ENCODE peak calls at places on chromosome 6, in seven cellular contexts. One of them, this sample, is unnamed.

GRCh38 chr6:4130357-4130987 is 4.9 kb downstream of the ECI2 start:
- DNase-seq in GM12878: no peak
- DNase-seq in HepG2: peak; percentile 69
- DNase-seq in H1: no peak
- DNase-seq in K562: no peak
- DNase-seq in SK-N-SH: no peak
- DNase-seq in HCT116: no peak
- DNase-seq in this sample: no peak

GRCh38 chr6:38443750-38444149 is 196.0 kb downstream of the BTBD9 start:
- DNase-seq in K562: peak; percentile 9
- DNase-seq in H1: no peak
- DNase-seq in SK-N-SH: peak; percentile 42
- DNase-seq in GM12878: no peak
- DNase-seq in HepG2: no peak
- DNase-seq in HCT116: no peak
- DNase-seq in this sample: no peak

GRCh38 chr6:32622545-32623401 is 14.4 kb upstream of the HLA-DQA1 start:
- DNase-seq in HCT116: no peak
- DNase-seq in SK-N-SH: peak; percentile 2
- DNase-seq in GM12878: peak; percentile 96
- DNase-seq in HepG2: peak; percentile 28
- DNase-seq in H1: no peak
- DNase-seq in K562: no peak
- DNase-seq in this sample: no peak

GRCh38 chr6:170152111-170152926 is 138.6 kb downstream of the DLL1 start:
- DNase-seq in GM12878: no peak
- DNase-seq in HCT116: no peak
- DNase-seq in SK-N-SH: no peak
- DNase-seq in K562: no peak
- DNase-seq in H1: peak; percentile 62
- DNase-seq in HepG2: no peak
- DNase-seq in this sample: peak; percentile 28

GRCh38 chr6:16949696-16950095 is 152.2 kb upstream of the STMND1 start:
- DNase-seq in GM12878: no peak
- DNase-seq in K562: no peak
- DNase-seq in HepG2: no peak
- DNase-seq in H1: no peak
- DNase-seq in SK-N-SH: no peak
- DNase-seq in HCT116: no peak
- DNase-seq in this sample: no peak

GRCh38 chr6:117503211-117503610 is 20.7 kb downstream of the DCBLD1 start:
- DNase-seq in K562: no peak
- DNase-seq in H1: no peak
- DNase-seq in HepG2: no peak
- DNase-seq in GM12878: no peak
- DNase-seq in SK-N-SH: no peak
- DNase-seq in HCT116: no peak
- DNase-seq in this sample: no peak

GRCh38 chr6:30932665-30933365 is 845 bp upstream of the SFTA2 start:
- DNase-seq in GM12878: no peak
- DNase-seq in H1: no peak
- DNase-seq in K562: no peak
- DNase-seq in HCT116: no peak
- DNase-seq in HepG2: no peak
- DNase-seq in SK-N-SH: no peak
- DNase-seq in this sample: no peak

GRCh38 chr6:29989211-29989610 is 46.9 kb downstream of the HLA-A start:
- DNase-seq in H1: no peak
- DNase-seq in K562: no peak
- DNase-seq in SK-N-SH: no peak
- DNase-seq in HCT116: no peak
- DNase-seq in GM12878: no peak
- DNase-seq in HepG2: no peak
- DNase-seq in this sample: no peak

GRCh38 chr6:106520711-106521367 is 108.5 kb downstream of the RTN4IP1 start:
- DNase-seq in HCT116: no peak
- DNase-seq in HepG2: no peak
- DNase-seq in SK-N-SH: no peak
- DNase-seq in H1: no peak
- DNase-seq in GM12878: peak; percentile 95
- DNase-seq in K562: peak; percentile 81
- DNase-seq in this sample: no peak

GRCh38 chr6:126614642-126615504 is 275.0 kb downstream of the CENPW start:
- DNase-seq in K562: no peak
- DNase-seq in SK-N-SH: no peak
- DNase-seq in HCT116: no peak
- DNase-seq in GM12878: no peak
- DNase-seq in HepG2: peak; percentile 44
- DNase-seq in H1: peak; percentile 49
- DNase-seq in this sample: peak; percentile 48

GRCh38 chr6:131379951-131380350 is 193.1 kb upstream of the ARG1 start:
- DNase-seq in K562: no peak
- DNase-seq in H1: no peak
- DNase-seq in GM12878: no peak
- DNase-seq in SK-N-SH: no peak
- DNase-seq in HCT116: no peak
- DNase-seq in HepG2: no peak
- DNase-seq in this sample: no peak

GRCh38 chr6:110530671-110531070 is 54.3 kb upstream of the SLC22A16 start:
- DNase-seq in HepG2: no peak
- DNase-seq in SK-N-SH: no peak
- DNase-seq in GM12878: no peak
- DNase-seq in K562: no peak
- DNase-seq in H1: peak; percentile 10
- DNase-seq in HCT116: no peak
- DNase-seq in this sample: no peak
- H3K9ac ChIP-seq in HepG2: no peak overlapping the region
- H3K9ac ChIP-seq in SK-N-SH: no peak overlapping the region
- H3K9ac ChIP-seq in GM12878: no peak overlapping the region
- H3K9ac ChIP-seq in K562: no peak overlapping the region
- H3K9ac ChIP-seq in H1: no peak overlapping the region
- H3K9ac ChIP-seq in HCT116: no peak overlapping the region
- H3K9ac ChIP-seq in this sample: no peak overlapping the region

GRCh38 chr6:6885521-6886088 is 222.2 kb upstream of the RREB1 start:
- DNase-seq in GM12878: no peak
- DNase-seq in SK-N-SH: no peak
- DNase-seq in HCT116: no peak
- DNase-seq in HepG2: no peak
- DNase-seq in K562: no peak
- DNase-seq in H1: no peak
- DNase-seq in this sample: no peak

GRCh38 chr6:6889601-6890000 is 218.2 kb upstream of the RREB1 start:
- DNase-seq in GM12878: no peak
- DNase-seq in SK-N-SH: no peak
- DNase-seq in H1: no peak
- DNase-seq in HCT116: no peak
- DNase-seq in HepG2: no peak
- DNase-seq in K562: no peak
- DNase-seq in this sample: no peak

GRCh38 chr6:6884193-6884627 is 223.6 kb upstream of the RREB1 start:
- DNase-seq in H1: no peak
- DNase-seq in K562: no peak
- DNase-seq in SK-N-SH: no peak
- DNase-seq in HepG2: no peak
- DNase-seq in HCT116: no peak
- DNase-seq in GM12878: no peak
- DNase-seq in this sample: no peak

GRCh38 chr6:6886160-6886885 is 221.4 kb upstream of the RREB1 start:
- DNase-seq in GM12878: no peak
- DNase-seq in HCT116: no peak
- DNase-seq in K562: peak; percentile 70
- DNase-seq in HepG2: no peak
- DNase-seq in SK-N-SH: no peak
- DNase-seq in H1: no peak
- DNase-seq in this sample: no peak

GRCh38 chr6:6886886-6887285 is 220.9 kb upstream of the RREB1 start:
- DNase-seq in GM12878: no peak
- DNase-seq in K562: no peak
- DNase-seq in H1: no peak
- DNase-seq in SK-N-SH: no peak
- DNase-seq in HepG2: no peak
- DNase-seq in HCT116: no peak
- DNase-seq in this sample: no peak
- H3K4me1 ChIP-seq in GM12878: no peaks in the 10 kb centered on the region
- H3K4me1 ChIP-seq in K562: peaks cover 61% of the 10 kb centered on the region
- H3K4me1 ChIP-seq in H1: peaks cover 13% of the 10 kb centered on the region
- H3K4me1 ChIP-seq in SK-N-SH: no peaks in the 10 kb centered on the region
- H3K4me1 ChIP-seq in HepG2: peaks cover 18% of the 10 kb centered on the region
- H3K4me1 ChIP-seq in HCT116: no peaks in the 10 kb centered on the region
- H3K4me1 ChIP-seq in this sample: peaks cover 12% of the 10 kb centered on the region

GRCh38 chr6:293185-294174 is 1.2 kb downstream of the DUSP22 start:
- DNase-seq in K562: no peak
- DNase-seq in HepG2: no peak
- DNase-seq in GM12878: no peak
- DNase-seq in SK-N-SH: no peak
- DNase-seq in H1: peak; percentile 55
- DNase-seq in HCT116: no peak
- DNase-seq in this sample: no peak
- TF ChIP-seq YY1 in K562: no peak
- TF ChIP-seq YY1 in HepG2: no peak
- TF ChIP-seq YY1 in GM12878: no peak
- TF ChIP-seq YY1 in SK-N-SH: no peak
- TF ChIP-seq YY1 in H1: no peak
- TF ChIP-seq YY1 in HCT116: no peak
- TF ChIP-seq YY1 in this sample: no peak

GRCh38 chr6:141877275-141877983 is 255.3 kb upstream of the GJE1 start:
- DNase-seq in HCT116: no peak
- DNase-seq in K562: no peak
- DNase-seq in HepG2: peak; percentile 57
- DNase-seq in SK-N-SH: no peak
- DNase-seq in GM12878: no peak
- DNase-seq in H1: no peak
- DNase-seq in this sample: no peak
- H3K9ac ChIP-seq in HCT116: no peak overlapping the region
- H3K9ac ChIP-seq in K562: no peak overlapping the region
- H3K9ac ChIP-seq in HepG2: no peak overlapping the region
- H3K9ac ChIP-seq in SK-N-SH: no peak overlapping the region
- H3K9ac ChIP-seq in GM12878: no peak overlapping the region
- H3K9ac ChIP-seq in H1: no peak overlapping the region
- H3K9ac ChIP-seq in this sample: no peak overlapping the region

GRCh38 chr6:112296694-112297093 is 42.3 kb upstream of the LAMA4 start:
- DNase-seq in K562: no peak
- DNase-seq in GM12878: no peak
- DNase-seq in HCT116: no peak
- DNase-seq in HepG2: no peak
- DNase-seq in H1: no peak
- DNase-seq in SK-N-SH: no peak
- DNase-seq in this sample: no peak
- H3K4me1 ChIP-seq in K562: no peaks in the 10 kb centered on the region
- H3K4me1 ChIP-seq in GM12878: no peaks in the 10 kb centered on the region
- H3K4me1 ChIP-seq in HCT116: no peaks in the 10 kb centered on the region
- H3K4me1 ChIP-seq in HepG2: no peaks in the 10 kb centered on the region
- H3K4me1 ChIP-seq in H1: no peaks in the 10 kb centered on the region
- H3K4me1 ChIP-seq in SK-N-SH: no peaks in the 10 kb centered on the region
- H3K4me1 ChIP-seq in this sample: no peaks in the 10 kb centered on the region

DNA sequence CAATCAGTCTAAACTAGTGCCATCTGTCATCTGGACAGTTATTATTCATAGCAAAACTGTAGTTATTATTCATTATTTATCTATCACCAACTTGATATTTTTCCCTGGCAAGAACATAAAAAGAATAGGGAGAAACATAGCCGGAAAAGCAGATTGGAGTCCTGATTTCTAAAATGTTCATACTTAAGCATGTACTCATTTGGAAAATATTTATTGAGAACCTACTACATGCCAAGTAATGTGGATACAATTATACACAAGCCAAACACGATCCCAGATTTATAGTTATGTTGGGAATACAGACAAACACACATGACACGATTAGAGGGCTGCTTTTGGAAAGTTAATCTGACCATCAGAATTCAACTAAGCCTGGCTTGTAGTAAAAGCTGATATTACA is 30.7 kb downstream of the ARHGAP18 start:
- DNase-seq in SK-N-SH: no peak
- DNase-seq in K562: no peak
- DNase-seq in H1: no peak
- DNase-seq in HCT116: no peak
- DNase-seq in HepG2: no peak
- DNase-seq in GM12878: no peak
- DNase-seq in this sample: no peak
- TF ChIP-seq YY1 in SK-N-SH: no peak
- TF ChIP-seq YY1 in K562: no peak
- TF ChIP-seq YY1 in H1: no peak
- TF ChIP-seq YY1 in HCT116: no peak
- TF ChIP-seq YY1 in HepG2: no peak
- TF ChIP-seq YY1 in GM12878: no peak
- TF ChIP-seq YY1 in this sample: no peak

GRCh38 chr6:33692078-33692759 is 19.3 kb downstream of the UQCC2 start:
- DNase-seq in HCT116: no peak
- DNase-seq in H1: no peak
- DNase-seq in K562: no peak
- DNase-seq in HepG2: no peak
- DNase-seq in SK-N-SH: no peak
- DNase-seq in GM12878: no peak
- DNase-seq in this sample: no peak
- H3K9ac ChIP-seq in HCT116: no peak overlapping the region
- H3K9ac ChIP-seq in H1: no peak overlapping the region
- H3K9ac ChIP-seq in K562: no peak overlapping the region
- H3K9ac ChIP-seq in HepG2: no peak overlapping the region
- H3K9ac ChIP-seq in SK-N-SH: no peak overlapping the region
- H3K9ac ChIP-seq in GM12878: no peak overlapping the region
- H3K9ac ChIP-seq in this sample: peak overlapping the region; percentile 42

GRCh38 chr6:41697902-41698349 is 37.5 kb downstream of the TFEB start:
- DNase-seq in H1: no peak
- DNase-seq in GM12878: no peak
- DNase-seq in HepG2: no peak
- DNase-seq in SK-N-SH: no peak
- DNase-seq in K562: no peak
- DNase-seq in HCT116: no peak
- DNase-seq in this sample: no peak

GRCh38 chr6:41693866-41694265 is 41.5 kb downstream of the TFEB start:
- DNase-seq in K562: no peak
- DNase-seq in HCT116: no peak
- DNase-seq in GM12878: no peak
- DNase-seq in HepG2: no peak
- DNase-seq in H1: no peak
- DNase-seq in SK-N-SH: no peak
- DNase-seq in this sample: no peak

GRCh38 chr6:41694815-41695536 is 40.4 kb downstream of the TFEB start:
- DNase-seq in HepG2: no peak
- DNase-seq in GM12878: no peak
- DNase-seq in H1: no peak
- DNase-seq in K562: no peak
- DNase-seq in HCT116: no peak
- DNase-seq in SK-N-SH: no peak
- DNase-seq in this sample: no peak

GRCh38 chr6:41696788-41697187 is 38.6 kb downstream of the TFEB start:
- DNase-seq in GM12878: no peak
- DNase-seq in SK-N-SH: no peak
- DNase-seq in H1: no peak
- DNase-seq in HCT116: no peak
- DNase-seq in K562: no peak
- DNase-seq in HepG2: no peak
- DNase-seq in this sample: no peak

DNA sequence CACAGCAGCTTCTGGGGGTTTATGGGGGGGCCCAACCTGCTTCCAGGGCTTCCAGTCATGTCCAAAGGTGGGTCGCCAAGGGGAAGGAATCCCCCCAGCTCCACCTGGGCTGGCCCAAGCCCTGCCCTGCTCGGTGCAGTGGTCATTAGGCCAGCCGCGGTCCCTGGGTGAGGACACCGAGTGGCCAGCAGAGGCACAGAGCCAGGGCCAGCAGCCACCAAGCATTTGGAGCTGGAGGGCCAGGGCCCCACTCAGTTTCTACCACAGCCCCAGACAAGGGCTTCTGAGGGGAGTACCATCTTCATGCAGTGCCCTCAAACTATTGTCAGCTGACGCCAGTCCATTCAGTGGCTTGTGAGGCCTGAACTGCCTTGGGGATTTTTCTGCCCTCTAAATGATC is 39.6 kb downstream of the TFEB start:
- DNase-seq in HepG2: no peak
- DNase-seq in K562: no peak
- DNase-seq in HCT116: no peak
- DNase-seq in GM12878: no peak
- DNase-seq in SK-N-SH: no peak
- DNase-seq in H1: no peak
- DNase-seq in this sample: no peak
- H3K4me1 ChIP-seq in HepG2: peaks cover 11% of the 10 kb centered on the region
- H3K4me1 ChIP-seq in K562: no peaks in the 10 kb centered on the region
- H3K4me1 ChIP-seq in HCT116: peaks cover 5% of the 10 kb centered on the region
- H3K4me1 ChIP-seq in GM12878: peaks cover 12% of the 10 kb centered on the region
- H3K4me1 ChIP-seq in SK-N-SH: peaks cover 19% of the 10 kb centered on the region
- H3K4me1 ChIP-seq in H1: peaks cover 5% of the 10 kb centered on the region
- H3K4me1 ChIP-seq in this sample: peaks cover 21% of the 10 kb centered on the region

This sample was measured in NT2/D1.